ENCODE peak calls at places on chromosomes 2 and 18, in four cellular contexts. U is HS-5, W is NCI-H524, H is HT1080. Z is an unnamed sample.

GRCh38 chr2:98350411-98350810 is 4.2 kb downstream of the CNGA3 start:
- DNase-seq in U (peak), W (no peak), H (no peak), Z (no peak)

GRCh38 chr2:205769494-205769848 is 87.2 kb downstream of the NRP2 start:
- DNase-seq in U (no peak), W (no peak), H (peak), Z (no peak)

GRCh38 chr18:27860701-27861107 is 316.2 kb downstream of the CDH2 start:
- DNase-seq in U (no peak), W (peak), H (peak), Z (no peak)

GRCh38 chr2:86105969-86106945 is at the start of gene PTCD3:
- DNase-seq in U (no peak), W (peak), H (peak), Z (peak)

GRCh38 chr2:60998628-60999545 is 18.6 kb upstream of the PEX13 start:
- DNase-seq in U (no peak), W (peak), H (peak), Z (no peak)

GRCh38 chr2:137091704-137092103 is 326.4 kb downstream of the THSD7B start:
- DNase-seq in U (no peak), W (no peak), H (no peak), Z (no peak)

GRCh38 chr2:206392118-206392517 is 51.2 kb upstream of the ADAM23 start:
- DNase-seq in U (peak), W (peak), H (peak), Z (peak)

GRCh38 chr18:27861539-27861938 is 315.4 kb downstream of the CDH2 start:
- DNase-seq in U (no peak), W (peak), H (no peak), Z (peak)

GRCh38 chr2:95390272-95390880 is 12.1 kb upstream of the FAHD2A start:
- DNase-seq in U (no peak), W (no peak), H (no peak), Z (no peak)

GRCh38 chr2:175154670-175155082 is 13.3 kb downstream of the ATF2 start:
- DNase-seq in U (peak), W (no peak), H (peak), Z (no peak)

GRCh38 chr2:231887756-231888155 is 38.4 kb downstream of the NPPC start:
- DNase-seq in U (no peak), W (no peak), H (no peak), Z (no peak)

GRCh38 chr18:80022613-80023012 is 11.6 kb upstream of the RBFA start:
- DNase-seq in U (no peak), W (no peak), H (no peak), Z (no peak)

GRCh38 chr18:11521853-11522252 is 87.5 kb upstream of the SLC35G4 start:
- DNase-seq in U (no peak), W (no peak), H (no peak), Z (no peak)

GRCh38 chr18:14768241-14768640 is 20.3 kb downstream of the ANKRD30B start:
- DNase-seq in U (peak), W (no peak), H (peak), Z (no peak)

GRCh38 chr2:223113161-223113560 is 61.2 kb downstream of the KCNE4 start:
- DNase-seq in U (no peak), W (peak), H (peak), Z (no peak)

GRCh38 chr2:234026111-234026510 is 24.4 kb upstream of the SPP2 start:
- DNase-seq in U (no peak), W (no peak), H (peak), Z (no peak)

Z was measured in WERI-Rb-1.